ENCODE peak calls at places on chromosomes 2 and 18, in seven cellular contexts. F, Y, L, X, S, Z and K are unnamed samples.

GRCh38 chr2:32522770-32523169 is 105.1 kb upstream of the TTC27 start:
- DNase-seq in F (no peak), Y (no peak), L (no peak), X (no peak), S (no peak), Z (no peak), K (no peak)

GRCh38 chr2:147416099-147416498 is 428.7 kb upstream of the ACVR2A start:
- DNase-seq in F (no peak), Y (no peak), L (no peak), X (peak; percentile 93), S (no peak), Z (no peak), K (no peak)

GRCh38 chr2:46270384-46270783 is 26.8 kb upstream of the EPAS1 start:
- DNase-seq in F (no peak), Y (peak; percentile 20), L (no peak), X (peak; percentile 41), S (no peak), Z (no peak), K (no peak)

GRCh38 chr2:238973038-238973772 is 125.3 kb downstream of the TWIST2 start:
- DNase-seq in F (no peak), Y (peak; percentile 63), L (peak; percentile 39), X (no peak), S (no peak), Z (no peak), K (no peak)

GRCh38 chr2:68235090-68235489 is 17.2 kb downstream of the PPP3R1 start:
- DNase-seq in F (no peak), Y (no peak), L (no peak), X (no peak), S (no peak), Z (no peak), K (no peak)

GRCh38 chr2:131016826-131017596 is 76.2 kb downstream of the FAM168B start:
- DNase-seq in F (no peak), Y (peak; percentile 31), L (peak; percentile 89), X (peak; percentile 100), S (no peak), Z (no peak), K (peak; percentile 87)

GRCh38 chr2:127362971-127363370 is 24.8 kb downstream of the MAP3K2 start:
- DNase-seq in F (no peak), Y (peak; percentile 56), L (peak; percentile 52), X (no peak), S (no peak), Z (no peak), K (no peak)

GRCh38 chr18:35852786-35853185 is 119.7 kb upstream of the RMP24 start:
- DNase-seq in F (no peak), Y (no peak), L (no peak), X (peak; percentile 70), S (no peak), Z (no peak), K (no peak)

GRCh38 chr2:182668671-182669070 is 47.4 kb upstream of the DNAJC10 start:
- DNase-seq in F (no peak), Y (no peak), L (no peak), X (peak; percentile 21), S (no peak), Z (peak; percentile 31), K (no peak)

GRCh38 chr2:10253596-10254372 is 48.9 kb upstream of the HPCAL1 start:
- DNase-seq in F (no peak), Y (no peak), L (no peak), X (no peak), S (no peak), Z (no peak), K (no peak)

GRCh38 chr2:213757525-213757924 is 473.3 kb downstream of the SPAG16 start:
- DNase-seq in F (no peak), Y (no peak), L (no peak), X (no peak), S (no peak), Z (no peak), K (no peak)

GRCh38 chr2:197208029-197208428 is 102.6 kb downstream of the ANKRD44 start:
- DNase-seq in F (no peak), Y (no peak), L (no peak), X (no peak), S (no peak), Z (no peak), K (no peak)

GRCh38 chr2:69083126-69083733 is 70.3 kb downstream of the ANTXR1 start:
- DNase-seq in F (no peak), Y (peak; percentile 65), L (peak; percentile 67), X (peak; percentile 89), S (no peak), Z (no peak), K (no peak)

GRCh38 chr2:133415210-133415876 is 152.9 kb downstream of the NCKAP5 start:
- DNase-seq in F (no peak), Y (peak; percentile 43), L (no peak), X (no peak), S (no peak), Z (no peak), K (no peak)

GRCh38 chr18:46939337-46939963 is 22.0 kb downstream of the KATNAL2 start:
- DNase-seq in F (no peak), Y (peak; percentile 75), L (peak; percentile 51), X (peak; percentile 69), S (no peak), Z (no peak), K (peak; percentile 63)

GRCh38 chr2:108988796-108989713 is at the start of gene EDAR:
- DNase-seq in F (no peak), Y (no peak), L (peak; percentile 41), X (peak; percentile 74), S (peak; percentile 64), Z (peak; percentile 39), K (no peak)

GRCh38 chr2:217922101-217923006 is 80.4 kb downstream of the TNS1 start:
- DNase-seq in F (peak; percentile 87), Y (peak; percentile 56), L (peak; percentile 63), X (no peak), S (no peak), Z (no peak), K (peak; percentile 87)

GRCh38 chr2:180222642-180223041 is 215.5 kb upstream of the CWC22 start:
- DNase-seq in F (no peak), Y (peak; percentile 93), L (peak; percentile 96), X (peak; percentile 98), S (no peak), Z (no peak), K (peak; percentile 21)

GRCh38 chr2:85743304-85743978 is 10.3 kb upstream of the ATOH8 start:
- DNase-seq in F (peak; percentile 65), Y (peak; percentile 52), L (peak; percentile 66), X (peak; percentile 69), S (no peak), Z (no peak), K (no peak)

GRCh38 chr2:152097291-152098032 is 1.4 kb downstream of the CACNB4 start:
- DNase-seq in F (no peak), Y (peak; percentile 28), L (peak; percentile 30), X (peak; percentile 68), S (no peak), Z (no peak), K (peak; percentile 57)

GRCh38 chr2:237754182-237754581 is 44.4 kb upstream of the RBM44 start:
- DNase-seq in F (no peak), Y (no peak), L (peak; percentile 28), X (no peak), S (no peak), Z (no peak), K (no peak)

GRCh38 chr2:104982111-104982510 is 55.8 kb upstream of the MRPS9 start:
- DNase-seq in F (no peak), Y (no peak), L (no peak), X (no peak), S (no peak), Z (no peak), K (no peak)

GRCh38 chr2:104975371-104975770 is 62.5 kb upstream of the MRPS9 start:
- DNase-seq in F (no peak), Y (no peak), L (no peak), X (no peak), S (no peak), Z (no peak), K (no peak)

GRCh38 chr2:104977958-104978357 is 59.9 kb upstream of the MRPS9 start:
- DNase-seq in F (no peak), Y (no peak), L (no peak), X (peak; percentile 80), S (no peak), Z (no peak), K (no peak)

DNA sequence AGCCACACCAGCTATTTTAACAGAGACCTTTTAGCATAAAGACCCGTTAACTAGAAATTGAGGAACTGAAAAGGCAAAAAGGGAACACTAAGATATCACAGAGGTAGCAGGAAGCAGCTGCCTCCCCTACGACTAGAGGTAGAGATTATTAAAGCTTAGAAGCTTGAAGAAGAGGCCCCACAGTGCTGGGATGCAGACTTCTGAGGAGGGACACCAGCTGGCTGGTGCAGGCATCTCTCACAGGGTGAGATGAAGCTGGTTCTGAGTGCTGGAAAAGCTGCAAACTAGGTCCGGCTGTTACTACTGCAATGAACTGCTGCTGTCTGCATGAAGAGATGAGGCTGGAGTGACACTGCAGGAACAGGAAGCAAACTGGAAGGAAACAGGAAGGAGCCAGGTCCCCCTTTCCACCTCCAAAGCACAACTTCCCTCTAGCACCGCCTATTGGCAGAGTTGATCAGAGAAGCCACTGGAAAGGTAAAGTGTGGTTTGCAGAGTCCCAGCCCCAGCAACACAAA is 61.2 kb upstream of the MRPS9 start:
- DNase-seq in F (no peak), Y (no peak), L (no peak), X (no peak), S (peak; percentile 50), Z (no peak), K (no peak)
- TF ChIP-seq CTCF in F (no peak), Y (no peak), L (no peak), X (no peak), S (peak; percentile 20), Z (no peak), K (no peak)

GRCh38 chr2:142734231-142734630 is 143.2 kb upstream of the KYNU start:
- DNase-seq in F (no peak), Y (no peak), L (no peak), X (no peak), S (no peak), Z (no peak), K (no peak)
- TF ChIP-seq CTCF in F (no peak), Y (no peak), L (no peak), X (peak; percentile 13), S (peak; percentile 34), Z (no peak), K (peak; percentile 5)

GRCh38 chr2:27136751-27137150 is 2.3 kb upstream of the PREB start:
- DNase-seq in F (no peak), Y (no peak), L (no peak), X (no peak), S (no peak), Z (no peak), K (no peak)
- TF ChIP-seq CTCF in F (no peak), Y (no peak), L (no peak), X (no peak), S (no peak), Z (no peak), K (no peak)

DNA sequence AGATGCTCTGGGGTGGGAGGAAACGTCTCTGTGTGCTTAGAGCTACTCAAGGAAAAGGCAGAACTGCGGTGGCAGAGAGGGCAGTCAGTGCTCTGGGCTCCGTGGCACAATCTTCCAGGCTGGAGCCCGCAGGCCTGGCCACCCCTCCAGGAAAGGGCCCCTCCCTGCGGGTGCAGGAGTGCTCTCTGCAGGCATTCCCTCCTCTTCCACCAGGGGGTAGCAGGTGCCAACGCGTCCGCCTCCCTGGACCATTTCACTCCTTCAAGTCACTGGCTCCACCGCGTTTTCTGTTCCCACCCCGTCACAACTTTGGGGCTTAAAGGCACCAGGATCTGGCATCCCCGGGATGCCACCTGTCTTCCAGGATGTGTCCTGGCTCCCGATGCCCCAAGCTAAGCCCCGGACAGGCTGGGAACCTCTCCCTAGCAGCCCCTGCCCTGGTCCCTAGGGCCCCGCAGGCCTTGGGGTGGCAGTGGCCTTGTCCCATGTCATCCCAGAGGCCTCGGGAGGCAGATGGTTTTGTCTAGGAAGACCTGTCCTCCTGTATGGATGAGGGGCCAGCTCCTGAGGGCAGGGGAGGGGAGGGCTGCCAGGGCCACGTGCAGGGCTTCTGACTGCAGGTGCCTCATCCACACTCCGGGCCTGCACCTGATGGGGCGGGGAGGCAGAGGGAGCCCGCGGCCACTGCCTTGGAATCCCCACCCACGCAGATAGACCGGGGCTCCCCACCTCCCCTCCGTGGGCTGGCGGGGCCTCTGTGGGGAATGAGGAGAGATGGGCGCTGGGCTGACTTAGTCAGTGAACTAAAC is 26.4 kb downstream of the KCNIP3 start:
- DNase-seq in F (no peak), Y (peak; percentile 43), L (no peak), X (peak; percentile 36), S (peak; percentile 45), Z (no peak), K (peak; percentile 93)
- TF ChIP-seq CTCF in F (peak; percentile 8), Y (peak; percentile 55), L (peak; percentile 24), X (peak; percentile 83), S (peak; percentile 65), Z (no peak), K (no peak)